ENCODE peak calls at places on chromosomes 11 and 22, in seven cellular contexts. P, B, C, I, H, L and R are unnamed samples.

GRCh38 chr11:120028181-120028935 is 109.6 kb downstream of the TRIM29 start:
- DNase-seq in B (no peak), C (no peak), H (no peak), I (no peak), P (no peak), L (no peak), R (no peak)

GRCh38 chr11:92920295-92920694 is 49.2 kb upstream of the MTNR1B start:
- DNase-seq in L (no peak), C (no peak), H (no peak), B (no peak), P (no peak), I (no peak), R (no peak)

GRCh38 chr11:128503231-128503991 is 83.9 kb downstream of the ETS1 start:
- DNase-seq in P (peak; percentile 78), H (no peak), C (peak; percentile 53), I (no peak), B (no peak), L (no peak), R (no peak)

GRCh38 chr11:44986315-44986714 is 35.6 kb upstream of the TP53I11 start:
- DNase-seq in P (no peak), C (no peak), B (no peak), I (no peak), L (no peak), H (no peak), R (no peak)

GRCh38 chr22:49290711-49291110 is 537.0 kb downstream of the BRD1 start:
- DNase-seq in P (no peak), B (no peak), H (no peak), L (no peak), I (no peak), C (no peak), R (no peak)

GRCh38 chr11:104705475-104706195 is 192.6 kb downstream of the CASP12 start:
- DNase-seq in P (no peak), B (no peak), L (peak; percentile 16), I (peak; percentile 97), H (no peak), C (peak; percentile 59), R (peak; percentile 16)

GRCh38 chr22:48449466-48450187 is 1378.0 kb downstream of the BRD1 start:
- DNase-seq in B (no peak), L (no peak), C (no peak), P (no peak), H (no peak), I (no peak), R (no peak)

GRCh38 chr11:36736103-36736502 is 138.1 kb upstream of the RAG2 start:
- DNase-seq in H (no peak), P (no peak), B (no peak), I (no peak), C (no peak), L (no peak), R (no peak)

GRCh38 chr11:75562836-75563484 is 907 bp downstream of the SERPINH1 start:
- DNase-seq in C (no peak), P (no peak), H (peak; percentile 91), I (no peak), L (peak; percentile 63), B (no peak), R (no peak)

GRCh38 chr11:61730222-61730994 is 22.0 kb upstream of the MYRF start:
- DNase-seq in L (no peak), P (no peak), C (no peak), H (no peak), B (no peak), I (no peak), R (no peak)

GRCh38 chr11:76830639-76831312 is 29.9 kb upstream of the ACER3 start:
- DNase-seq in L (no peak), B (no peak), C (no peak), H (no peak), I (no peak), P (no peak), R (peak; percentile 65)

GRCh38 chr22:36097880-36098279 is 62.7 kb downstream of the APOL3 start:
- DNase-seq in I (no peak), L (no peak), H (no peak), P (no peak), B (no peak), C (no peak), R (no peak)

GRCh38 chr11:111633756-111634362 is 31.6 kb downstream of the SIK2 start:
- DNase-seq in H (no peak), I (peak; percentile 37), C (no peak), L (no peak), P (no peak), B (no peak), R (no peak)

GRCh38 chr11:17388609-17389204 is at the start of gene KCNJ11:
- DNase-seq in I (peak; percentile 9), B (no peak), P (no peak), L (peak; percentile 46), C (no peak), H (no peak), R (no peak)

GRCh38 chr11:73976451-73977151 is 6.0 kb downstream of the UCP2 start:
- DNase-seq in C (no peak), P (no peak), L (no peak), B (no peak), I (no peak), H (no peak), R (no peak)

GRCh38 chr11:71577469-71578004 is 5.1 kb downstream of the KRTAP5-11 start:
- DNase-seq in C (no peak), H (no peak), B (no peak), P (no peak), L (no peak), I (no peak), R (no peak)

GRCh38 chr11:71581826-71582225 is 849 bp downstream of the KRTAP5-11 start:
- DNase-seq in C (no peak), I (no peak), P (no peak), B (no peak), H (no peak), L (no peak), R (no peak)

GRCh38 chr11:71580057-71581003 is 2.3 kb downstream of the KRTAP5-11 start:
- DNase-seq in C (no peak), H (peak; percentile 23), I (peak; percentile 15), B (no peak), P (peak; percentile 32), L (peak; percentile 35), R (peak; percentile 45)

GRCh38 chr11:71582309-71582895 is at the start of gene KRTAP5-11:
- DNase-seq in L (no peak), C (no peak), I (no peak), B (no peak), H (no peak), P (no peak), R (no peak)
- H3K4me3 ChIP-seq in L (no peak within 1 kb of the TSS), C (no peak within 1 kb of the TSS), I (no peak within 1 kb of the TSS), B (no peak within 1 kb of the TSS), H (no peak within 1 kb of the TSS), P (no peak within 1 kb of the TSS), R (no peak within 1 kb of the TSS)

GRCh38 chr11:123145661-123146060 is 49.4 kb downstream of the CLMP start:
- DNase-seq in I (no peak), H (no peak), P (no peak), L (no peak), B (no peak), C (no peak), R (no peak)
- H3K4me3 ChIP-seq in I (no peak overlapping the region), H (no peak overlapping the region), P (no peak overlapping the region), L (peak overlapping the region; percentile 31), B (peak overlapping the region; percentile 15), C (no peak overlapping the region), R (no peak overlapping the region)

GRCh38 chr11:46117842-46118241 is 3.4 kb downstream of the PHF21A start:
- DNase-seq in C (no peak), P (no peak), H (no peak), I (peak; percentile 29), B (no peak), L (no peak), R (no peak)
- H3K4me3 ChIP-seq in C (no peak overlapping the region), P (peak overlapping the region; percentile 79), H (no peak overlapping the region), I (peak overlapping the region; percentile 92), B (peak overlapping the region; percentile 93), L (peak overlapping the region; percentile 78), R (no peak overlapping the region)

DNA sequence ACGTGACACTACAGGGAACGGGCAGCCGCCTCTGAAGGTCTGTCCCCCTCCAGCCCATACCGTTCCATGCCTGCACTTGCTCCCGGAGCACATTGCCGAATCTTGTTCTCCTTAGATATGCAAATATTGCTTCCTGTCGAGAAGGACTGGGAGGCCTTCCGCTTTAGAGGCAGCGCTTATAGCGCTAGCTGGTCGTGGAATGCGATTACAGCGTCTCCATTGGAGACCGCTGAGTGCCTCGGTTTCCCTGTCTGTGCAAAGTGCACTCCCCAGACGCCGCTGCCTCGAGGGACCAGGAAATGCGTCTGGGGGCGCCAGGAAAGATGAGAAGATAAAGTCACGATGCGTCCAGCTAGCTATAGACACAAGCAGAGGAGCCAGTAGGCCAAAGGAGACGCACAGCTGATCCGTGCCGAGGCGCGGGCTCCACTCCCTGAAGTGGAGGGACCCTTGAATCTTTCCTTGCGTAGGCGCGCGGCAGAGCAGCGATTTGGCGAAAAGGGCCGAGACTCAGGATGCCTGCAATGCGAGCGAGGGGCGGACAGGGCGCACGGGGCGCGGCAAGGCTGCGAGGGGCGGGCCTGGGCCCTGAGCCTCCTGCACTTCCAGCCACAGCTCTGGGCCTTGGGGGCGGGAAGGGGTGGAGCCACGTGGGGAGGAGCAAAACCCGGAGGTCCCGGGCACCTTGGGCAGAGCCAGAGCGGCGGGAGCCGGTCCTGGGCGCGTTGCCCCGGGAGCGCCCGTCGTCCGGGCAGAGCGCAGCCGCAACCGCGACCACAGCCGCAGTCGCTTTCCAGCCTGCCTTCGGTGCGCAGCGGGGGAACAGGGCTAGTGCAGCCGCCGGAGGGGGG is at the start of gene RASSF10:
- DNase-seq in I (peak; percentile 13), B (no peak), L (peak; percentile 41), P (no peak), C (no peak), H (peak; percentile 80), R (peak; percentile 15)
- H3K4me3 ChIP-seq in I (no peak within 1 kb of the TSS), B (peak within 1 kb of the TSS; percentile 42), L (peak within 1 kb of the TSS; percentile 65), P (peak within 1 kb of the TSS; percentile 12), C (no peak within 1 kb of the TSS), H (peak within 1 kb of the TSS; percentile 63), R (peak within 1 kb of the TSS; percentile 42)